ENCODE peak calls at places on chromosomes 7 and 10, in ten cellular contexts. P is mesendoderm; G is stomach; H is CD4-positive, CD25-positive, alpha-beta regulatory T cell; D is HFFc6; N is H7; V is NCI-H1092; K is HFF-Myc; J is AG04449; W is effector memory CD4-positive, alpha-beta T cell. M is an unnamed sample.

GRCh38 chr7:117269895-117270294 is 53.0 kb downstream of the WNT2 start:
- DNase-seq in P (no peak), G (no peak), H (no peak), D (peak), N (no peak), V (no peak), K (no peak), J (peak), W (no peak), M (no peak)

GRCh38 chr10:106942035-106942662 is 222.4 kb downstream of the SORCS1 start:
- DNase-seq in P (no peak), G (no peak), H (no peak), D (no peak), N (no peak), V (no peak), K (no peak), J (no peak), W (no peak), M (no peak)

GRCh38 chr10:16271571-16271970 is 165.2 kb upstream of the PTER start:
- DNase-seq in P (no peak), G (no peak), H (no peak), D (no peak), N (no peak), V (no peak), K (no peak), J (no peak), W (no peak), M (no peak)

GRCh38 chr10:64573625-64574325 is 1052.6 kb downstream of the REEP3 start:
- DNase-seq in P (no peak), G (no peak), H (no peak), D (no peak), N (no peak), V (no peak), K (no peak), J (no peak), W (no peak), M (no peak)

GRCh38 chr7:98079891-98080653 is 26.6 kb upstream of the LMTK2 start:
- DNase-seq in P (peak), G (no peak), H (no peak), D (no peak), N (no peak), V (no peak), K (no peak), J (no peak), W (no peak), M (no peak)

GRCh38 chr7:129159539-129159938 is 15.0 kb downstream of the TSPAN33 start:
- DNase-seq in P (no peak), G (no peak), H (no peak), D (no peak), N (no peak), V (no peak), K (no peak), J (no peak), W (no peak), M (no peak)

GRCh38 chr10:1978593-1978992 is 241.3 kb upstream of the ADARB2 start:
- DNase-seq in P (no peak), G (no peak), H (no peak), D (no peak), N (no peak), V (no peak), K (no peak), J (no peak), W (no peak), M (no peak)

GRCh38 chr10:113539789-113540188 is 13.1 kb upstream of the HABP2 start:
- DNase-seq in P (no peak), G (no peak), H (no peak), D (peak), N (no peak), V (no peak), K (no peak), J (no peak), W (no peak), M (no peak)

GRCh38 chr10:815338-816104 is 116.0 kb downstream of the LARP4B start:
- DNase-seq in P (peak), G (no peak), H (no peak), D (no peak), N (peak), V (no peak), K (no peak), J (no peak), W (no peak), M (no peak)

GRCh38 chr10:35442006-35442405 is 105.7 kb downstream of the CCNY start:
- DNase-seq in P (no peak), G (no peak), H (no peak), D (peak), N (no peak), V (no peak), K (peak), J (no peak), W (no peak), M (no peak)

GRCh38 chr10:101886521-101887312 is 43.1 kb upstream of the KCNIP2 start:
- DNase-seq in P (no peak), G (no peak), H (no peak), D (no peak), N (no peak), V (no peak), K (no peak), J (no peak), W (no peak), M (no peak)